ENCODE peak calls at places on chromosomes 5 and 9, in four cellular contexts. One of them, this sample, is unnamed.

GRCh38 chr5:111242606-111243005 is 18.4 kb downstream of the CAMK4 start:
- DNase-seq in stimulated activated CD4-positive, alpha-beta T cell treated with anti-CD3 and anti-CD28 coated beads, Interleukin-12 subunit alpha, Interleukin-12 subunit beta, amount 100 ng/mL, for 4 hours: no peak
- DNase-seq in CD4-positive, CD25-positive, alpha-beta regulatory T cell: no peak
- DNase-seq in nephron progenitor cell: no peak
- DNase-seq in this sample: no peak

GRCh38 chr9:130137870-130138653 is 34.1 kb upstream of the NCS1 start:
- DNase-seq in nephron progenitor cell: no peak
- DNase-seq in stimulated activated CD4-positive, alpha-beta T cell treated with anti-CD3 and anti-CD28 coated beads, Interleukin-12 subunit alpha, Interleukin-12 subunit beta, amount 100 ng/mL, for 4 hours: no peak
- DNase-seq in CD4-positive, CD25-positive, alpha-beta regulatory T cell: no peak
- DNase-seq in this sample: peak; percentile 56

GRCh38 chr5:1760656-1761452 is 38.8 kb downstream of the MRPL36 start:
- DNase-seq in nephron progenitor cell: no peak
- DNase-seq in CD4-positive, CD25-positive, alpha-beta regulatory T cell: no peak
- DNase-seq in stimulated activated CD4-positive, alpha-beta T cell treated with anti-CD3 and anti-CD28 coated beads, Interleukin-12 subunit alpha, Interleukin-12 subunit beta, amount 100 ng/mL, for 4 hours: no peak
- DNase-seq in this sample: no peak

GRCh38 chr9:72082536-72082935 is 22.1 kb upstream of the C9orf57 start:
- DNase-seq in CD4-positive, CD25-positive, alpha-beta regulatory T cell: no peak
- DNase-seq in nephron progenitor cell: no peak
- DNase-seq in stimulated activated CD4-positive, alpha-beta T cell treated with anti-CD3 and anti-CD28 coated beads, Interleukin-12 subunit alpha, Interleukin-12 subunit beta, amount 100 ng/mL, for 4 hours: no peak
- DNase-seq in this sample: no peak

GRCh38 chr5:170120576-170120975 is 14.9 kb downstream of the FOXI1 start:
- DNase-seq in stimulated activated CD4-positive, alpha-beta T cell treated with anti-CD3 and anti-CD28 coated beads, Interleukin-12 subunit alpha, Interleukin-12 subunit beta, amount 100 ng/mL, for 4 hours: no peak
- DNase-seq in CD4-positive, CD25-positive, alpha-beta regulatory T cell: no peak
- DNase-seq in nephron progenitor cell: no peak
- DNase-seq in this sample: no peak

GRCh38 chr5:132465095-132465707 is 25.4 kb downstream of the IRF1 start:
- DNase-seq in stimulated activated CD4-positive, alpha-beta T cell treated with anti-CD3 and anti-CD28 coated beads, Interleukin-12 subunit alpha, Interleukin-12 subunit beta, amount 100 ng/mL, for 4 hours: no peak
- DNase-seq in nephron progenitor cell: no peak
- DNase-seq in CD4-positive, CD25-positive, alpha-beta regulatory T cell: no peak
- DNase-seq in this sample: peak; percentile 72

GRCh38 chr5:129511291-129511690 is 51.2 kb downstream of the ADAMTS19 start:
- DNase-seq in CD4-positive, CD25-positive, alpha-beta regulatory T cell: no peak
- DNase-seq in stimulated activated CD4-positive, alpha-beta T cell treated with anti-CD3 and anti-CD28 coated beads, Interleukin-12 subunit alpha, Interleukin-12 subunit beta, amount 100 ng/mL, for 4 hours: no peak
- DNase-seq in nephron progenitor cell: no peak
- DNase-seq in this sample: no peak

GRCh38 chr5:120293796-120294195 is 170.3 kb upstream of the PRR16 start:
- DNase-seq in stimulated activated CD4-positive, alpha-beta T cell treated with anti-CD3 and anti-CD28 coated beads, Interleukin-12 subunit alpha, Interleukin-12 subunit beta, amount 100 ng/mL, for 4 hours: no peak
- DNase-seq in nephron progenitor cell: no peak
- DNase-seq in CD4-positive, CD25-positive, alpha-beta regulatory T cell: no peak
- DNase-seq in this sample: peak; percentile 2

GRCh38 chr5:77285442-77285841 is 75.0 kb downstream of the PDE8B start:
- DNase-seq in nephron progenitor cell: no peak
- DNase-seq in CD4-positive, CD25-positive, alpha-beta regulatory T cell: no peak
- DNase-seq in stimulated activated CD4-positive, alpha-beta T cell treated with anti-CD3 and anti-CD28 coated beads, Interleukin-12 subunit alpha, Interleukin-12 subunit beta, amount 100 ng/mL, for 4 hours: no peak
- DNase-seq in this sample: no peak

GRCh38 chr9:114056527-114056926 is 21.6 kb downstream of the AMBP start:
- DNase-seq in CD4-positive, CD25-positive, alpha-beta regulatory T cell: no peak
- DNase-seq in stimulated activated CD4-positive, alpha-beta T cell treated with anti-CD3 and anti-CD28 coated beads, Interleukin-12 subunit alpha, Interleukin-12 subunit beta, amount 100 ng/mL, for 4 hours: no peak
- DNase-seq in nephron progenitor cell: no peak
- DNase-seq in this sample: no peak

GRCh38 chr5:127061956-127062355 is 11.3 kb downstream of the C5orf63 start:
- DNase-seq in stimulated activated CD4-positive, alpha-beta T cell treated with anti-CD3 and anti-CD28 coated beads, Interleukin-12 subunit alpha, Interleukin-12 subunit beta, amount 100 ng/mL, for 4 hours: no peak
- DNase-seq in nephron progenitor cell: no peak
- DNase-seq in CD4-positive, CD25-positive, alpha-beta regulatory T cell: no peak
- DNase-seq in this sample: no peak